ENCODE peak calls at places on chromosome 20, in six cellular contexts. F is right lobe of liver, Y is A549, H is IMR-90, U is H1, J is heart left ventricle. X is an unnamed sample.

GRCh38 chr20:2653511-2654383 is 1.3 kb downstream of the NOP56 start:
- DNase-seq in H (no peak), J (no peak), Y (no peak), F (no peak), U (no peak), X (no peak)

GRCh38 chr20:50295762-50296449 is 105.3 kb downstream of the CEBPB start:
- DNase-seq in Y (no peak), U (no peak), F (peak), H (no peak), J (no peak), X (no peak)

GRCh38 chr20:43838703-43839060 is 76.0 kb upstream of the TOX2 start:
- DNase-seq in F (no peak), J (no peak), U (no peak), H (no peak), Y (no peak), X (no peak)

GRCh38 chr20:63319164-63320040 is 26.4 kb downstream of the COL20A1 start:
- DNase-seq in J (peak), F (peak), H (no peak), U (no peak), Y (no peak), X (no peak)

GRCh38 chr20:40719330-40719729 is 30.3 kb upstream of the MAFB start:
- DNase-seq in Y (no peak), H (no peak), F (no peak), U (no peak), J (no peak), X (no peak)

GRCh38 chr20:45354423-45355208 is 6.4 kb upstream of the SDC4 start:
- DNase-seq in H (peak), Y (no peak), J (no peak), U (no peak), F (no peak), X (no peak)

GRCh38 chr20:64139200-64140081 is 24.8 kb upstream of the MYT1 start:
- DNase-seq in J (peak), Y (no peak), H (no peak), U (no peak), F (no peak), X (peak)

GRCh38 chr20:14178952-14179351 is 158.5 kb downstream of the FLRT3 start:
- DNase-seq in U (no peak), F (no peak), Y (no peak), H (no peak), J (no peak), X (no peak)

GRCh38 chr20:24446811-24447210 is 22.6 kb upstream of the SYNDIG1 start:
- DNase-seq in H (no peak), J (no peak), U (no peak), F (no peak), Y (no peak), X (no peak)

GRCh38 chr20:9609892-9610502 is 95.6 kb downstream of the LAMP5 start:
- DNase-seq in Y (no peak), J (no peak), F (no peak), U (peak), H (peak), X (peak)

GRCh38 chr20:34037121-34037520 is 43.4 kb downstream of the RALY start:
- DNase-seq in U (no peak), J (no peak), F (no peak), H (no peak), Y (no peak), X (no peak)

GRCh38 chr20:58017237-58017969 is 211.1 kb downstream of the ANKRD60 start:
- DNase-seq in Y (peak), F (no peak), J (no peak), H (peak), U (no peak), X (peak)
- TF ChIP-seq POLR2A in Y (no peak), F (no peak), J (no peak), H (no peak), U (no peak), X (no peak)

GRCh38 chr20:60057123-60057865 is 99.1 kb downstream of the CDH26 start:
- DNase-seq in H (peak), J (peak), F (no peak), U (peak), Y (peak), X (peak)

GRCh38 chr20:60056345-60057122 is 98.3 kb downstream of the CDH26 start:
- DNase-seq in Y (no peak), F (no peak), U (no peak), H (no peak), J (no peak), X (peak)

GRCh38 chr20:60054716-60055371 is 96.6 kb downstream of the CDH26 start:
- DNase-seq in U (no peak), Y (no peak), H (no peak), J (no peak), F (no peak), X (peak)

GRCh38 chr20:60053813-60054190 is 95.6 kb downstream of the CDH26 start:
- DNase-seq in Y (no peak), U (no peak), J (no peak), F (no peak), H (no peak), X (peak)

DNA sequence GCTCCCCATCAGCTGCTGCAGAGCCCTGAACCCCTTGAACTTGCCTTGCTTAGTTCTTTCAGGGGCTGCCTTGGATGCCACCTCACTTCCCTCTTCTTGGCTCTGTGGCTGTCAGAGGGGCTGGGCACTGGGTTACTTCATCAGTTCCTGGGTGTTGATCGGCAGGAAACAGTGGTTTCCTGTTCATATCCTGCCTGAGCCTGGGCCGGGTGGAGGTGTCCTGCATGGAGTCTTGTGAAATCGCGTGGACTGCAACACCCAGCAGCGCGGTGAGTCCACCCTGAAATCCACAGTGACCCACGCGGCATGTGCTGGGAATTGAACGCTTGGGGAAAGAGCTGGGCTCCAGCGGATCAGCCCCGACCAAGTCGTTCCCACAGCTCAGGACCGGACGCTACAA is 97.5 kb downstream of the CDH26 start:
- DNase-seq in Y (no peak), F (peak), H (no peak), J (peak), U (no peak), X (no peak)
- TF ChIP-seq POLR2A in Y (no peak), F (no peak), H (no peak), J (no peak), U (no peak), X (no peak)

GRCh38 chr20:38806855-38807655 is 1.6 kb downstream of the PPP1R16B start:
- DNase-seq in Y (no peak), F (no peak), H (no peak), U (no peak), J (no peak), X (peak)
- TF ChIP-seq POLR2A in Y (no peak), F (no peak), H (no peak), U (no peak), J (no peak), X (no peak)

GRCh38 chr20:59221049-59221748 is 57.6 kb downstream of the ZNF831 start:
- DNase-seq in H (no peak), F (no peak), J (no peak), U (no peak), Y (no peak), X (peak)

GRCh38 chr20:59222982-59223610 is 59.5 kb downstream of the ZNF831 start:
- DNase-seq in H (no peak), U (no peak), Y (peak), J (no peak), F (no peak), X (no peak)

GRCh38 chr20:59223750-59224149 is 60.1 kb downstream of the ZNF831 start:
- DNase-seq in Y (no peak), U (no peak), F (no peak), H (no peak), J (no peak), X (no peak)

GRCh38 chr20:59221881-59222238 is 58.2 kb downstream of the ZNF831 start:
- DNase-seq in J (no peak), F (no peak), H (no peak), U (no peak), Y (no peak), X (no peak)

DNA sequence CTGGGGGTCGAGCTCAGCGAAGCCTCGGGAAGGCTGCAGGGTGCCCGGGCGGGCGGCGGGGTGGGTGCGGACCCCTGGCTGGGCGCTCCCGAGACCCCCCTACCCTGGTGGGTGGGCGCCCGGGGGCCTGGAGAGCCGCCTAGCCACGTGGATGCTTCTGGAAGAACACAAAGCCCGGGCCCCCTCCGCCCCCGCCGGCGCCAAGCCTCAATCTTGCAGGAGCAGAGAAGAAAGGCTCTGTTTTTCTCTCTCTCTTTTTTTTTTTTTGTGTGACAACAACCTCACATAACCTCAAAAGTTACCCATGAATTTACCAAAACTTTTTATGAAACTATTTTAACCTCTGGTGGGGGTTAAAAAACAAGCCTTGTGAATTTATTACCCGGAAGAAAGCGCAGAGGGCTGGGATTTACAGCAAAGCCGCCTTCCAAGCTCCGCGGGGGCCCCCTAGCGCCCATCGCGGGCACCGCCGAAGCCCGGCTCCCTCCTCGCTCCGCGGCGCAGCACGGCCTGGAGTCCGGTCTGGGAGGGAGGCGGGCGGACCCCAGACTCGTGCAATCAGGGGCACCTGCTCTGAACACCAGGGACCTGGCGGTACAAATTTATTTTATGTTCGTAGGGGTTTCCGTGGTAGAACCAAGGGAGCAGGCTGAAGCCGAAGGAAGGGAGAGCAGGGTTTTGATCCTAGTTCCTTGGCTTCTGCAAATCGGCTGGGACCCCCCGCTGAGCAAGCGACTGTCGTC is 58.8 kb downstream of the ZNF831 start:
- DNase-seq in J (peak), F (peak), U (peak), Y (peak), H (peak), X (peak)
- TF ChIP-seq POLR2A in J (no peak), F (no peak), U (no peak), Y (no peak), H (no peak), X (no peak)